ENCODE peak calls at places on chromosomes 5 and 9, in eight cellular contexts. A is uterus; Y is A673; F is CD4-positive, alpha-beta memory T cell; E is fibroblast of lung; I is CD8-positive, alpha-beta T cell; Z is HCT116; J is heart right ventricle. G is an unnamed sample.

GRCh38 chr9:123267481-123268239 is 726 bp downstream of the STRBP start:
- DNase-seq in J (no peak), Y (no peak), F (no peak), Z (no peak), A (peak; percentile 18), E (no peak), I (no peak), G (no peak)

GRCh38 chr9:129968690-129969485 is 74.1 kb downstream of the FNBP1 start:
- DNase-seq in I (no peak), F (no peak), E (peak; percentile 87), A (peak; percentile 63), J (no peak), Y (peak; percentile 84), Z (no peak), G (peak; percentile 69)

GRCh38 chr9:84153885-84154284 is 173.3 kb downstream of the RMI1 start:
- DNase-seq in I (no peak), F (no peak), A (no peak), J (no peak), E (peak; percentile 43), Z (no peak), Y (no peak), G (no peak)

GRCh38 chr5:124729687-124730359 is 16.6 kb downstream of the ZNF608 start:
- DNase-seq in I (no peak), Z (no peak), J (no peak), Y (no peak), A (no peak), F (no peak), E (no peak), G (no peak)

GRCh38 chr5:30676223-30676840 is 517.2 kb upstream of the CDH6 start:
- DNase-seq in Z (no peak), J (no peak), A (no peak), I (no peak), F (no peak), Y (no peak), E (no peak), G (no peak)

GRCh38 chr9:111720170-111720569 is 58.8 kb downstream of the GNG10 start:
- DNase-seq in Y (peak; percentile 29), J (no peak), E (no peak), Z (no peak), F (no peak), I (no peak), A (no peak), G (no peak)

GRCh38 chr5:178988436-178989220 is 6.5 kb downstream of the GRM6 start:
- DNase-seq in Y (no peak), E (no peak), J (no peak), I (no peak), F (no peak), A (no peak), Z (no peak), G (peak; percentile 34)

GRCh38 chr5:122129332-122129731 is at the start of gene ZNF474:
- DNase-seq in Z (peak; percentile 28), E (peak; percentile 93), F (no peak), J (peak; percentile 56), I (no peak), A (peak; percentile 26), Y (peak; percentile 42), G (peak; percentile 89)

GRCh38 chr9:33840381-33840780 is 23.4 kb downstream of the UBE2R2 start:
- DNase-seq in J (no peak), Z (no peak), F (no peak), E (peak; percentile 72), Y (no peak), I (no peak), A (no peak), G (no peak)

GRCh38 chr9:126626117-126627022 is 12.6 kb downstream of the LMX1B start:
- DNase-seq in Z (no peak), Y (peak; percentile 27), F (no peak), A (no peak), E (no peak), I (no peak), J (no peak), G (no peak)

GRCh38 chr5:153168226-153168625 is 322.2 kb upstream of the GRIA1 start:
- DNase-seq in Y (no peak), Z (no peak), I (no peak), F (no peak), J (no peak), A (no peak), E (no peak), G (no peak)

GRCh38 chr5:154768207-154768606 is 13.0 kb downstream of the LARP1 start:
- DNase-seq in I (no peak), E (no peak), J (no peak), F (no peak), A (no peak), Z (no peak), Y (no peak), G (no peak)

GRCh38 chr9:8628771-8629170 is 829.2 kb upstream of the DMAC1 start:
- DNase-seq in F (no peak), E (no peak), I (no peak), Y (no peak), Z (no peak), A (no peak), J (no peak), G (no peak)

GRCh38 chr5:10599828-10600227 is 36.0 kb downstream of the ANKRD33B start:
- DNase-seq in E (peak; percentile 58), F (no peak), J (no peak), Y (no peak), A (no peak), I (no peak), Z (no peak), G (peak; percentile 72)

GRCh38 chr5:109701779-109702178 is 12.1 kb downstream of the MAN2A1 start:
- DNase-seq in Z (no peak), E (no peak), I (no peak), A (no peak), F (no peak), J (no peak), Y (no peak), G (no peak)

GRCh38 chr9:35834260-35835215 is 5.5 kb downstream of the TMEM8B start:
- DNase-seq in I (no peak), A (no peak), F (no peak), Y (no peak), E (no peak), J (no peak), Z (no peak), G (no peak)

GRCh38 chr5:139733698-139734491 is 61.7 kb upstream of the PSD2 start:
- DNase-seq in Y (no peak), J (no peak), Z (no peak), I (no peak), A (no peak), F (no peak), E (no peak), G (no peak)

GRCh38 chr5:131303537-131303936 is 39.7 kb downstream of the CDC42SE2 start:
- DNase-seq in A (no peak), Y (peak; percentile 53), F (no peak), Z (no peak), J (no peak), I (no peak), E (peak; percentile 80), G (no peak)

GRCh38 chr9:3205421-3206095 is 320.2 kb downstream of the RFX3 start:
- DNase-seq in Y (no peak), F (no peak), I (no peak), Z (no peak), E (no peak), A (no peak), J (no peak), G (no peak)

GRCh38 chr5:31196309-31196708 is 2.8 kb downstream of the CDH6 start:
- DNase-seq in A (no peak), F (no peak), Z (no peak), Y (peak; percentile 79), I (no peak), E (peak; percentile 2), J (no peak), G (no peak)

GRCh38 chr5:126363658-126364057 is 59.6 kb upstream of the GRAMD2B start:
- DNase-seq in I (no peak), F (no peak), E (peak; percentile 64), J (no peak), Y (no peak), A (no peak), Z (no peak), G (no peak)

GRCh38 chr5:50995285-50995942 is 329.0 kb downstream of the PARP8 start:
- DNase-seq in Z (no peak), J (no peak), Y (peak; percentile 23), A (no peak), F (no peak), E (no peak), I (no peak), G (no peak)

GRCh38 chr5:89983206-89983605 is 426.4 kb downstream of the CETN3 start:
- DNase-seq in A (no peak), Y (no peak), I (no peak), E (no peak), J (no peak), F (no peak), Z (no peak), G (no peak)

GRCh38 chr5:89981871-89982773 is 427.4 kb downstream of the CETN3 start:
- DNase-seq in A (no peak), J (no peak), Z (no peak), F (no peak), I (no peak), E (no peak), Y (no peak), G (no peak)

GRCh38 chr5:89981006-89981405 is 428.6 kb downstream of the CETN3 start:
- DNase-seq in F (no peak), Z (no peak), J (no peak), I (no peak), E (no peak), Y (no peak), A (no peak), G (no peak)
- H3K4me3 ChIP-seq in F (no peak overlapping the region), Z (no peak overlapping the region), J (no peak overlapping the region), I (no peak overlapping the region), E (no peak overlapping the region), Y (no peak overlapping the region), A (no peak overlapping the region), G (no peak overlapping the region)

DNA sequence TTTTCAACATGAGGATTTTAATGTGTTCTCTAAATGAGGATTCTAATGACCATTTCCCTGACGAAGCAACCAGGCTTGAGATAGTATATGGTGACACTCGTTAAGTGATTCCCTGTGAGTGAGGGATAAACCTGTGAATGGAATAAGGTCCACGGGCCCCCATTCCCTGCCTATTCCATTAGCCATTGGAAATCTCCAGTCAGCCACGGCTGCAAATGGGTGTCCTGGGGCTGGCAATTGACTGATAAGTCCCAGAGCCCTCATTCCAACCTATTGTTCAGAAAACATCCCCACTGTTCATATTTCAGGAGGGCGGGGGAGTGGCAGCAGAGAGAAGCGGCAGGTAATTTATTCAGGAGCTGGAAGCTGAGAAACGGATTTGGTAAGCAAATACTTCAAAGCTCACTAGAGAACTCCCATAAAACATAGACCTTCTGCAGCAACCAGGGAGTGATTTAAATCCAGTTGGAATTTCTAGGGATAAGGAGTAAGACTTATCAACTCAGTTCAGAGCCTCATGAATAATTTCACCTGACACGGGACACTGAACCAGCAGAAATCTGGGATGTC is 42.0 kb downstream of the TMEM174 start:
- DNase-seq in Y (no peak), F (no peak), E (no peak), A (no peak), J (no peak), Z (no peak), I (no peak), G (no peak)
- H3K4me1 ChIP-seq in Y (peaks cover 24% of the 10 kb centered on the region), F (peaks cover 11% of the 10 kb centered on the region), E (no peaks in the 10 kb centered on the region), A (no peaks in the 10 kb centered on the region), J (peaks cover 4% of the 10 kb centered on the region), Z (peaks cover 32% of the 10 kb centered on the region), I (peaks cover 9% of the 10 kb centered on the region), G (peaks cover 19% of the 10 kb centered on the region)

GRCh38 chr9:113042884-113043657 is 13.5 kb downstream of the ZFP37 start:
- DNase-seq in F (no peak), A (no peak), E (peak; percentile 26), Z (no peak), Y (no peak), J (no peak), I (no peak), G (peak; percentile 1)
- H3K9me3 ChIP-seq in F (peaks cover 62% of the 10 kb centered on the region), A (peaks cover 94% of the 10 kb centered on the region), E (peaks cover 4% of the 10 kb centered on the region), Z (peaks cover 41% of the 10 kb centered on the region), Y (peaks cover 87% of the 10 kb centered on the region), J (peaks cover 17% of the 10 kb centered on the region), I (peaks cover 56% of the 10 kb centered on the region), G (peaks cover 53% of the 10 kb centered on the region)

GRCh38 chr5:52989781-52990530 is 804 bp downstream of the ITGA2 start:
- DNase-seq in J (peak; percentile 15), F (peak; percentile 26), Z (peak; percentile 18), E (peak; percentile 70), A (peak; percentile 26), I (no peak), Y (peak; percentile 41), G (peak; percentile 50)
- H3K4me3 ChIP-seq in J (peak overlapping the region; percentile 75), F (peak overlapping the region; percentile 67), Z (peak overlapping the region; percentile 87), E (peak overlapping the region; percentile 79), A (peak overlapping the region; percentile 53), I (peak overlapping the region; percentile 51), Y (peak overlapping the region; percentile 55), G (peak overlapping the region; percentile 61)

G was measured in SJSA1.